ENCODE peak calls at places on chromosomes 11 and 22, in eight cellular contexts. P is bronchial epithelial cell, C is fibroblast of pulmonary artery, S is kidney, H is brain microvascular endothelial cell, N is upper lobe of right lung, G is body of pancreas, W is tibial artery. T is an unnamed sample.

GRCh38 chr11:86446163-86446923 is 71.7 kb downstream of the CCDC81 start:
- DNase-seq in P (no peak), C (no peak), S (no peak), H (no peak), N (no peak), G (no peak), W (no peak), T (no peak)

GRCh38 chr11:117774553-117774952 is 22.5 kb downstream of the DSCAML1 start:
- DNase-seq in P (no peak), C (no peak), S (no peak), H (no peak), N (no peak), G (no peak), W (no peak), T (no peak)

GRCh38 chr22:19483481-19484244 is 3.9 kb downstream of the CDC45 start:
- DNase-seq in P (peak; percentile 72), C (peak; percentile 96), S (no peak), H (peak; percentile 67), N (no peak), G (no peak), W (peak; percentile 23), T (peak; percentile 86)

GRCh38 chr11:1640076-1640946 is 10.7 kb downstream of the KRTAP5-5 start:
- DNase-seq in P (no peak), C (peak; percentile 19), S (peak; percentile 71), H (no peak), N (no peak), G (peak; percentile 47), W (no peak), T (peak; percentile 59)

GRCh38 chr11:72069787-72070251 is 10.5 kb downstream of the NUMA1 start:
- DNase-seq in P (peak; percentile 87), C (peak; percentile 81), S (peak; percentile 93), H (peak; percentile 63), N (peak; percentile 89), G (peak; percentile 88), W (peak; percentile 92), T (peak; percentile 96)

GRCh38 chr11:20112291-20113146 is 47.8 kb downstream of the DBX1 start:
- DNase-seq in P (peak; percentile 96), C (peak; percentile 94), S (peak; percentile 92), H (peak; percentile 92), N (peak; percentile 72), G (peak; percentile 89), W (peak; percentile 92), T (peak; percentile 95)

GRCh38 chr22:39360674-39361413 is 11.1 kb downstream of the SYNGR1 start:
- DNase-seq in P (peak; percentile 74), C (no peak), S (no peak), H (no peak), N (no peak), G (peak; percentile 68), W (no peak), T (no peak)

GRCh38 chr22:36027579-36027959 is 1.1 kb downstream of the RBFOX2 start:
- DNase-seq in P (no peak), C (no peak), S (no peak), H (no peak), N (no peak), G (no peak), W (no peak), T (no peak)

GRCh38 chr22:46075764-46076531 is 74.4 kb upstream of the PPARA start:
- DNase-seq in P (no peak), C (no peak), S (peak; percentile 70), H (no peak), N (peak; percentile 58), G (peak; percentile 28), W (peak; percentile 63), T (no peak)

GRCh38 chr11:128865490-128865889 is 1.6 kb downstream of the KCNJ1 start:
- DNase-seq in P (peak; percentile 68), C (no peak), S (no peak), H (no peak), N (no peak), G (no peak), W (no peak), T (no peak)

GRCh38 chr11:105371311-105371710 is 231.7 kb upstream of the CARD18 start:
- DNase-seq in P (no peak), C (no peak), S (no peak), H (no peak), N (no peak), G (no peak), W (no peak), T (no peak)

GRCh38 chr22:43534916-43535315 is 123.1 kb downstream of the MPPED1 start:
- DNase-seq in P (no peak), C (no peak), S (no peak), H (no peak), N (peak; percentile 19), G (no peak), W (no peak), T (no peak)

GRCh38 chr11:101401245-101401644 is 182.6 kb downstream of the TRPC6 start:
- DNase-seq in P (no peak), C (peak; percentile 4), S (no peak), H (peak; percentile 48), N (no peak), G (no peak), W (no peak), T (peak; percentile 34)

GRCh38 chr11:17590463-17590862 is 43.4 kb downstream of the OTOG start:
- DNase-seq in P (no peak), C (no peak), S (peak; percentile 32), H (no peak), N (no peak), G (no peak), W (no peak), T (no peak)

GRCh38 chr22:19961868-19962245 is 20.2 kb upstream of the TXNRD2 start:
- DNase-seq in P (no peak), C (no peak), S (no peak), H (no peak), N (no peak), G (no peak), W (no peak), T (no peak)

GRCh38 chr11:124077266-124077665 is 36.1 kb upstream of the OR10G7 start:
- DNase-seq in P (no peak), C (no peak), S (no peak), H (no peak), N (no peak), G (no peak), W (no peak), T (no peak)

GRCh38 chr22:23061471-23062280 is 8.6 kb upstream of the GNAZ start:
- DNase-seq in P (no peak), C (no peak), S (peak; percentile 41), H (no peak), N (peak; percentile 46), G (no peak), W (no peak), T (no peak)

GRCh38 chr11:59802639-59803176 is 7.9 kb downstream of the MRPL16 start:
- DNase-seq in P (peak; percentile 60), C (peak; percentile 76), S (no peak), H (peak; percentile 58), N (no peak), G (no peak), W (no peak), T (peak; percentile 77)

GRCh38 chr22:29359469-29359868 is 28.9 kb downstream of the AP1B1 start:
- DNase-seq in P (peak; percentile 31), C (peak; percentile 72), S (no peak), H (peak; percentile 53), N (no peak), G (peak; percentile 55), W (no peak), T (peak; percentile 42)

DNA sequence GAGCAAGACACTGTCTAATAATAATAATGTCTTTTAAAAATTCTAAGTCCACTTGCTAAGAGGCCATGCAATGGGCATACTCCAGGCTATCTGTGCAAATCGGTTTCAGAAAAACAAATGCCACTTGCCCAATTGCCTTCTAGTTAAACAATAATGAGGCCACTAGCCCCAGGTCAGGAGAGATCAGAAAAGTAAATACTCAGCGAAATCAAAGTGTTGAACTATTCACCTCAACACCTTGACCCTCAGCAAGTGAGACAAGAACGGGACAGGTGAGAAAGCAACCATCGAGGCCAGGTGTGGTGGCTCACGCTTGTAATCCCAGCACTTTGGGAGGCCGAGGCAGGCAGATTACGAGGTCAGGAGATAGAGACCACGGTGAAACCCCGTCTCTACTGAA is 72.3 kb upstream of the SYN3 start:
- DNase-seq in P (no peak), C (no peak), S (no peak), H (no peak), N (no peak), G (no peak), W (no peak), T (no peak)
- TF ChIP-seq CTCF in P (no peak), C (no peak), S (no peak), H (no peak), N (no peak), G (no peak), W (no peak), T (no peak)

GRCh38 chr11:115112779-115113178 is 391.4 kb downstream of the CADM1 start:
- DNase-seq in P (no peak), C (no peak), S (no peak), H (no peak), N (no peak), G (no peak), W (no peak), T (no peak)
- H3K4me3 ChIP-seq in P (no peak overlapping the region), C (no peak overlapping the region), S (no peak overlapping the region), H (no peak overlapping the region), N (no peak overlapping the region), G (no peak overlapping the region), W (no peak overlapping the region), T (no peak overlapping the region)

DNA sequence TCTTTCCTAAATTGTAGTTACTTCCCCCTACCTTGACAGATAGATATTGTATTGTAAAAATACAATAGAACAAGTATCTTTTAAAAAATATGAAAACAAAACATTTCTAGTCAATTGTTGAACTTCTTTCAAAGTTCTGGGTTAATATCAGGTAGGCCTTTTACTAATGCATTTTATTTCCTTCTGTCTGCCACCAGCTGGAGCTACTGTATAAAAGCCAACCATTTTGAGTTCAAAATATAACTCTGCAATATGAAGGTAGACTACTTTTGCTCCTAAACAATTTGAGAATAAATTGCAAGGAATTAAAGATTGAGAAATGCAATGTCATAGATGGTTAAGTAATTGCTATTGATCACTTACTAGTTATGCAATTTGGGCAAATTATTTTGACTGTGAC is 22.1 kb upstream of the LIN7C start:
- DNase-seq in P (no peak), C (no peak), S (no peak), H (no peak), N (no peak), G (no peak), W (no peak), T (no peak)
- TF ChIP-seq CTCF in P (no peak), C (no peak), S (no peak), H (peak; percentile 2), N (no peak), G (no peak), W (no peak), T (peak; percentile 19)

DNA sequence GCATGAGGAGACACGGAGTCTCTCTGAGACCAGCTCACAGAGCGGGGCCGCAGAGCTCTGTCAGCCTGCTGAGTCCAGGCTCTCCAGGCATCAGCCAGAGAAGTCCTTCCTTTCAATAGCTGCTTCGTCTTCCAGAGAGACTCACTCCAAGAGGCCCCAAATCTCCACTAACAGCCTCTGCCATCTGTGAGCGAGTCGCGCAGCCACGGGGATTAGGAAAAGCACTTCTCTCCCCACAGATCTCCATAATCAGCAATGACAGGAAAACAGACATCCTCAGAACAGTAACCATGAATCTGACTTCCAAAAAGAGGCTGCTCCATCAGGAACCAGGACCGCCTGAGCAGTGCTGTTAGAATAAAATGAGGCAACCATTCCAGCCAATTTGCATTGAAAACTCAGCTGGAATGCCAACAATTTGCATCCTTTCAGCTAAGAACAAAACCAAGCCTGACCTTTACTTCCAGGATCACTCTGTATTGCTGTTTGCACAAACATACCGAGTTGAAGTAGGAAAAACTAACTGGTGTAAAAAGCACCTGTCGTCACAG is 65.4 kb downstream of the SMCO4 start:
- DNase-seq in P (no peak), C (peak; percentile 15), S (no peak), H (no peak), N (no peak), G (no peak), W (no peak), T (no peak)
- H3K4me3 ChIP-seq in P (no peak overlapping the region), C (no peak overlapping the region), S (no peak overlapping the region), H (no peak overlapping the region), N (no peak overlapping the region), G (no peak overlapping the region), W (no peak overlapping the region), T (no peak overlapping the region)